ENCODE peak calls at places on chromosome 3, in four cellular contexts. I, R, F and G are unnamed samples.

GRCh38 chr3:11455977-11456376 is 183.8 kb downstream of the ATG7 start:
- DNase-seq in F (no peak), R (no peak), I (no peak), G (no peak)

GRCh38 chr3:133783762-133784161 is 21.9 kb upstream of the SRPRB start:
- DNase-seq in I (no peak), R (no peak), F (no peak), G (no peak)

GRCh38 chr3:59737209-59737608 is 687.4 kb upstream of the CFAP20DC start:
- DNase-seq in F (no peak), R (no peak), I (no peak), G (no peak)

GRCh38 chr3:71838406-71838805 is 53.5 kb upstream of the PROK2 start:
- DNase-seq in F (no peak), I (no peak), R (no peak), G (no peak)

GRCh38 chr3:126344380-126345041 is 12.7 kb downstream of the KLF15 start:
- DNase-seq in R (no peak), F (no peak), I (no peak), G (peak; percentile 1)

GRCh38 chr3:37129871-37130270 is 44.5 kb downstream of the LRRFIP2 start:
- DNase-seq in F (no peak), I (no peak), R (no peak), G (no peak)

GRCh38 chr3:75171632-75172230 is 492.4 kb upstream of the FRG2C start:
- DNase-seq in R (no peak), F (no peak), I (peak; percentile 1), G (no peak)

GRCh38 chr3:46090161-46090591 is 62.9 kb upstream of the XCR1 start:
- DNase-seq in I (no peak), F (no peak), R (no peak), G (no peak)

GRCh38 chr3:57758686-57759085 is 2.6 kb downstream of the SLMAP start:
- DNase-seq in I (no peak), R (no peak), F (no peak), G (no peak)
- TF ChIP-seq CTCF in I (no peak), R (no peak), F (no peak), G (no peak)

GRCh38 chr3:95798628-95799027 is 1015.8 kb upstream of the EPHA6 start:
- DNase-seq in F (no peak), I (no peak), R (no peak), G (no peak)
- TF ChIP-seq CTCF in F (no peak), I (no peak), R (no peak), G (no peak)

GRCh38 chr3:105366302-105367062 is at the start of gene ALCAM:
- DNase-seq in R (peak; percentile 81), I (peak; percentile 91), F (peak; percentile 86), G (peak; percentile 91)

GRCh38 chr3:105365536-105366301 is 990 bp upstream of the ALCAM start:
- DNase-seq in F (no peak), I (no peak), R (no peak), G (peak; percentile 12)

GRCh38 chr3:105367063-105367405 is 325 bp downstream of the ALCAM start:
- DNase-seq in F (peak; percentile 19), I (no peak), R (peak; percentile 10), G (peak; percentile 39)

GRCh38 chr3:105368575-105369500 is 2.1 kb downstream of the ALCAM start:
- DNase-seq in R (peak; percentile 8), I (no peak), F (peak; percentile 67), G (peak; percentile 17)

GRCh38 chr3:105367406-105368213 is 901 bp downstream of the ALCAM start:
- DNase-seq in F (peak; percentile 70), R (peak; percentile 18), I (no peak), G (peak; percentile 47)
- TF ChIP-seq CTCF in F (no peak), R (no peak), I (peak; percentile 31), G (no peak)

DNA sequence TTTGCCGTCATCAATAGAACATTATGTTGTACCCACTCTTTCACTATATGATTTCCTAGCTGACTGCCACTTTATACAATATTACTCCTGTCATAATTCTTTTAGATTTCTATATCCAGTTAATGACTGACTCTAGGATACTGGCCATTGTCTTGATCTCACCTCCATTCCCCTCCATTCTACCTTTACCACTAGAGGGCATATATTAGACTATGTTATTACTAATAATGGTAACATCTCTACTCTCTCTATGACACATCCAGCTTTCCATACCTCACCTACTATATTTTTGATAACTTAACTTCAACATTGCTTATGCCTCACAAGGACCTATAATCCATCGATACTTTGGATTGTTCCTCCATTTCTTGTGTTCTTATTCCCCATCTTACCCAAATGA is 31.4 kb upstream of the POU1F1 start:
- DNase-seq in F (no peak), I (no peak), R (no peak), G (no peak)
- TF ChIP-seq CTCF in F (peak; percentile 23), I (peak; percentile 14), R (peak; percentile 37), G (peak; percentile 16)

DNA sequence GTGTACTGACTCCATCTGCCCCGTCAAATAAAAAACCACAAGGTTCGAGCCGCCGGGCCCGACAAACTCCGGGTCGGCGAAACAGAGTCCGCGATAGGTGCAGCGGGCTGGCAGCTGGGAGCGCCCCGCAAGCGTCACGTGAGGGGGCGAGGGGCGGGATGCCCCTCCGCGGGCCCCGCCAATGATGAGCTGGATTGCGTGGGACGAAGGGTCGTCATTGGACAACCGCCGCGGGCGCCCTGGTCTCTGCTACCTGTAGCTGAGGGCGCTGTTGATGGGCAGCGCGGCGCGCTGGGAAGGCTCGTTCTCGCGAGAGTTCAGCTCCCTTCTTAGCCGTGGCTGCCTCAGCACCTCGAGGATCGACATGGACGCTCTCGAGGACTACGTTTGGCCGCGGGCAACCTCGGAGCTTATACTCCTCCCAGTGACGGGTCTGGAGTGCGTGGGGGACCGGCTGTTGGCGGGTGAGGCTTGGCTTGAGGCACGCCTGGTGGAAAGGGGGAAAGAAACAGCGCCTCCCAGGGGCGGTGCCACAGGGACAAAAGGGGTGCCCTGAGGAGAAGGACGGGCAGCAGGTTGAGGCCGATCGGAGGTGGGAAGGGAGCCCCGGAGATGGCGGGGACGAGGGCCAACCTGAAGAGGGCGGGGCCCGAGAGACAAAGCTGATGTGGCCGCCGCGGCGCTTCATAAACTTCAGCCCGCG is at the start of gene WDR6:
- DNase-seq in F (peak; percentile 98), R (peak; percentile 93), I (peak; percentile 84), G (peak; percentile 94)
- TF ChIP-seq CTCF in F (peak; percentile 68), R (peak; percentile 47), I (peak; percentile 50), G (peak; percentile 15)

GRCh38 chr3:56351496-56351895 is 116.8 kb downstream of the ERC2 start:
- DNase-seq in F (no peak), R (no peak), I (no peak), G (no peak)

GRCh38 chr3:56342475-56342874 is 125.8 kb downstream of the ERC2 start:
- DNase-seq in I (no peak), F (no peak), R (no peak), G (no peak)

GRCh38 chr3:56347219-56347871 is 120.9 kb downstream of the ERC2 start:
- DNase-seq in R (peak; percentile 45), I (no peak), F (peak; percentile 53), G (peak; percentile 63)
- TF ChIP-seq CTCF in R (peak; percentile 49), I (peak; percentile 18), F (peak; percentile 63), G (peak; percentile 54)

GRCh38 chr3:25424238-25425013 is 3.6 kb upstream of the RARB start:
- DNase-seq in I (peak; percentile 68), R (no peak), F (no peak), G (no peak)
- TF ChIP-seq CTCF in I (no peak), R (no peak), F (no peak), G (no peak)